ENCODE peak calls at places on chromosomes 16 and 17, in ten cellular contexts. One of them, this sample, is unnamed.

GRCh38 chr17:83109793-83110645 is 30.6 kb downstream of the METRNL start:
- DNase-seq in left ventricle myocardium inferior: peak
- DNase-seq in AG04449: peak
- DNase-seq in neural progenitor cell: no peak
- DNase-seq in activated naive CD8-positive, alpha-beta T cell treated with anti-CD3 and anti-CD28 coated beads for 36 hours: no peak
- DNase-seq in non-pigmented ciliary epithelial cell: peak
- DNase-seq in T-helper 2 cell: no peak
- DNase-seq in mesothelial cell of epicardium: peak
- DNase-seq in stomach: peak
- DNase-seq in stimulated activated CD8-positive, alpha-beta memory T cell treated with anti-CD3 and anti-CD28 coated beads, Interleukin-15, amount 100 ng/mL, for 24 hours: no peak
- DNase-seq in this sample: peak

GRCh38 chr17:7993972-7994589 is 8.3 kb upstream of the GUCY2D start:
- DNase-seq in left ventricle myocardium inferior: no peak
- DNase-seq in AG04449: no peak
- DNase-seq in neural progenitor cell: no peak
- DNase-seq in activated naive CD8-positive, alpha-beta T cell treated with anti-CD3 and anti-CD28 coated beads for 36 hours: no peak
- DNase-seq in non-pigmented ciliary epithelial cell: no peak
- DNase-seq in T-helper 2 cell: no peak
- DNase-seq in mesothelial cell of epicardium: no peak
- DNase-seq in stomach: no peak
- DNase-seq in stimulated activated CD8-positive, alpha-beta memory T cell treated with anti-CD3 and anti-CD28 coated beads, Interleukin-15, amount 100 ng/mL, for 24 hours: no peak
- DNase-seq in this sample: no peak

GRCh38 chr16:9012848-9013507 is 49.3 kb upstream of the USP7 start:
- DNase-seq in left ventricle myocardium inferior: no peak
- DNase-seq in AG04449: no peak
- DNase-seq in neural progenitor cell: peak
- DNase-seq in activated naive CD8-positive, alpha-beta T cell treated with anti-CD3 and anti-CD28 coated beads for 36 hours: no peak
- DNase-seq in non-pigmented ciliary epithelial cell: no peak
- DNase-seq in T-helper 2 cell: no peak
- DNase-seq in mesothelial cell of epicardium: peak
- DNase-seq in stomach: no peak
- DNase-seq in stimulated activated CD8-positive, alpha-beta memory T cell treated with anti-CD3 and anti-CD28 coated beads, Interleukin-15, amount 100 ng/mL, for 24 hours: no peak
- DNase-seq in this sample: no peak

GRCh38 chr17:4605826-4606225 is 21.5 kb downstream of the SMTNL2 start:
- DNase-seq in left ventricle myocardium inferior: peak
- DNase-seq in AG04449: no peak
- DNase-seq in neural progenitor cell: no peak
- DNase-seq in activated naive CD8-positive, alpha-beta T cell treated with anti-CD3 and anti-CD28 coated beads for 36 hours: no peak
- DNase-seq in non-pigmented ciliary epithelial cell: no peak
- DNase-seq in T-helper 2 cell: no peak
- DNase-seq in mesothelial cell of epicardium: no peak
- DNase-seq in stomach: no peak
- DNase-seq in stimulated activated CD8-positive, alpha-beta memory T cell treated with anti-CD3 and anti-CD28 coated beads, Interleukin-15, amount 100 ng/mL, for 24 hours: no peak
- DNase-seq in this sample: no peak

GRCh38 chr16:11392041-11392581 is 46.9 kb downstream of the RMI2 start:
- DNase-seq in left ventricle myocardium inferior: no peak
- DNase-seq in AG04449: no peak
- DNase-seq in neural progenitor cell: no peak
- DNase-seq in activated naive CD8-positive, alpha-beta T cell treated with anti-CD3 and anti-CD28 coated beads for 36 hours: no peak
- DNase-seq in non-pigmented ciliary epithelial cell: no peak
- DNase-seq in T-helper 2 cell: no peak
- DNase-seq in mesothelial cell of epicardium: no peak
- DNase-seq in stomach: no peak
- DNase-seq in stimulated activated CD8-positive, alpha-beta memory T cell treated with anti-CD3 and anti-CD28 coated beads, Interleukin-15, amount 100 ng/mL, for 24 hours: no peak
- DNase-seq in this sample: no peak

GRCh38 chr17:40560592-40561293 is 4.5 kb downstream of the CCR7 start:
- DNase-seq in left ventricle myocardium inferior: no peak
- DNase-seq in AG04449: no peak
- DNase-seq in neural progenitor cell: no peak
- DNase-seq in activated naive CD8-positive, alpha-beta T cell treated with anti-CD3 and anti-CD28 coated beads for 36 hours: peak
- DNase-seq in non-pigmented ciliary epithelial cell: peak
- DNase-seq in T-helper 2 cell: peak
- DNase-seq in mesothelial cell of epicardium: peak
- DNase-seq in stomach: peak
- DNase-seq in stimulated activated CD8-positive, alpha-beta memory T cell treated with anti-CD3 and anti-CD28 coated beads, Interleukin-15, amount 100 ng/mL, for 24 hours: no peak
- DNase-seq in this sample: peak

GRCh38 chr16:67393111-67393789 is at the start of gene TPPP3:
- DNase-seq in left ventricle myocardium inferior: peak
- DNase-seq in AG04449: no peak
- DNase-seq in neural progenitor cell: peak
- DNase-seq in activated naive CD8-positive, alpha-beta T cell treated with anti-CD3 and anti-CD28 coated beads for 36 hours: peak
- DNase-seq in non-pigmented ciliary epithelial cell: peak
- DNase-seq in T-helper 2 cell: peak
- DNase-seq in mesothelial cell of epicardium: peak
- DNase-seq in stomach: peak
- DNase-seq in stimulated activated CD8-positive, alpha-beta memory T cell treated with anti-CD3 and anti-CD28 coated beads, Interleukin-15, amount 100 ng/mL, for 24 hours: no peak
- DNase-seq in this sample: peak

GRCh38 chr16:69928856-69929400 is 22.2 kb upstream of the CLEC18A start:
- DNase-seq in left ventricle myocardium inferior: no peak
- DNase-seq in AG04449: no peak
- DNase-seq in neural progenitor cell: no peak
- DNase-seq in activated naive CD8-positive, alpha-beta T cell treated with anti-CD3 and anti-CD28 coated beads for 36 hours: no peak
- DNase-seq in non-pigmented ciliary epithelial cell: no peak
- DNase-seq in T-helper 2 cell: no peak
- DNase-seq in mesothelial cell of epicardium: no peak
- DNase-seq in stomach: no peak
- DNase-seq in stimulated activated CD8-positive, alpha-beta memory T cell treated with anti-CD3 and anti-CD28 coated beads, Interleukin-15, amount 100 ng/mL, for 24 hours: no peak
- DNase-seq in this sample: no peak

GRCh38 chr16:56964243-56965148 is 2.7 kb downstream of the CETP start:
- DNase-seq in left ventricle myocardium inferior: peak
- DNase-seq in AG04449: peak
- DNase-seq in neural progenitor cell: peak
- DNase-seq in activated naive CD8-positive, alpha-beta T cell treated with anti-CD3 and anti-CD28 coated beads for 36 hours: peak
- DNase-seq in non-pigmented ciliary epithelial cell: peak
- DNase-seq in T-helper 2 cell: peak
- DNase-seq in mesothelial cell of epicardium: peak
- DNase-seq in stomach: peak
- DNase-seq in stimulated activated CD8-positive, alpha-beta memory T cell treated with anti-CD3 and anti-CD28 coated beads, Interleukin-15, amount 100 ng/mL, for 24 hours: peak
- DNase-seq in this sample: peak

GRCh38 chr17:5922476-5922875 is 147.7 kb upstream of the WSCD1 start:
- DNase-seq in left ventricle myocardium inferior: no peak
- DNase-seq in AG04449: no peak
- DNase-seq in neural progenitor cell: no peak
- DNase-seq in activated naive CD8-positive, alpha-beta T cell treated with anti-CD3 and anti-CD28 coated beads for 36 hours: no peak
- DNase-seq in non-pigmented ciliary epithelial cell: no peak
- DNase-seq in T-helper 2 cell: peak
- DNase-seq in mesothelial cell of epicardium: no peak
- DNase-seq in stomach: no peak
- DNase-seq in stimulated activated CD8-positive, alpha-beta memory T cell treated with anti-CD3 and anti-CD28 coated beads, Interleukin-15, amount 100 ng/mL, for 24 hours: no peak
- DNase-seq in this sample: no peak

GRCh38 chr17:27644586-27644985 is 13.6 kb downstream of the LGALS9 start:
- DNase-seq in left ventricle myocardium inferior: peak
- DNase-seq in AG04449: no peak
- DNase-seq in neural progenitor cell: no peak
- DNase-seq in activated naive CD8-positive, alpha-beta T cell treated with anti-CD3 and anti-CD28 coated beads for 36 hours: no peak
- DNase-seq in non-pigmented ciliary epithelial cell: no peak
- DNase-seq in T-helper 2 cell: no peak
- DNase-seq in mesothelial cell of epicardium: no peak
- DNase-seq in stomach: no peak
- DNase-seq in stimulated activated CD8-positive, alpha-beta memory T cell treated with anti-CD3 and anti-CD28 coated beads, Interleukin-15, amount 100 ng/mL, for 24 hours: no peak
- DNase-seq in this sample: no peak

GRCh38 chr17:28090551-28090950 is 48.1 kb downstream of the NLK start:
- DNase-seq in left ventricle myocardium inferior: no peak
- DNase-seq in AG04449: no peak
- DNase-seq in neural progenitor cell: no peak
- DNase-seq in activated naive CD8-positive, alpha-beta T cell treated with anti-CD3 and anti-CD28 coated beads for 36 hours: no peak
- DNase-seq in non-pigmented ciliary epithelial cell: no peak
- DNase-seq in T-helper 2 cell: no peak
- DNase-seq in mesothelial cell of epicardium: no peak
- DNase-seq in stomach: no peak
- DNase-seq in stimulated activated CD8-positive, alpha-beta memory T cell treated with anti-CD3 and anti-CD28 coated beads, Interleukin-15, amount 100 ng/mL, for 24 hours: no peak
- DNase-seq in this sample: no peak

GRCh38 chr16:8885674-8886592 is 3.8 kb downstream of the LITAFD start:
- DNase-seq in left ventricle myocardium inferior: no peak
- DNase-seq in AG04449: no peak
- DNase-seq in neural progenitor cell: peak
- DNase-seq in activated naive CD8-positive, alpha-beta T cell treated with anti-CD3 and anti-CD28 coated beads for 36 hours: no peak
- DNase-seq in non-pigmented ciliary epithelial cell: no peak
- DNase-seq in T-helper 2 cell: no peak
- DNase-seq in mesothelial cell of epicardium: no peak
- DNase-seq in stomach: no peak
- DNase-seq in stimulated activated CD8-positive, alpha-beta memory T cell treated with anti-CD3 and anti-CD28 coated beads, Interleukin-15, amount 100 ng/mL, for 24 hours: no peak
- DNase-seq in this sample: no peak

GRCh38 chr17:13310858-13311257 is 290.9 kb downstream of the HS3ST3A1 start:
- DNase-seq in left ventricle myocardium inferior: no peak
- DNase-seq in AG04449: no peak
- DNase-seq in neural progenitor cell: no peak
- DNase-seq in activated naive CD8-positive, alpha-beta T cell treated with anti-CD3 and anti-CD28 coated beads for 36 hours: no peak
- DNase-seq in non-pigmented ciliary epithelial cell: no peak
- DNase-seq in T-helper 2 cell: no peak
- DNase-seq in mesothelial cell of epicardium: no peak
- DNase-seq in stomach: no peak
- DNase-seq in stimulated activated CD8-positive, alpha-beta memory T cell treated with anti-CD3 and anti-CD28 coated beads, Interleukin-15, amount 100 ng/mL, for 24 hours: no peak
- DNase-seq in this sample: no peak

GRCh38 chr16:2904100-2904921 is 7.4 kb upstream of the FLYWCH1 start:
- DNase-seq in left ventricle myocardium inferior: peak
- DNase-seq in AG04449: no peak
- DNase-seq in neural progenitor cell: peak
- DNase-seq in activated naive CD8-positive, alpha-beta T cell treated with anti-CD3 and anti-CD28 coated beads for 36 hours: peak
- DNase-seq in non-pigmented ciliary epithelial cell: no peak
- DNase-seq in T-helper 2 cell: peak
- DNase-seq in mesothelial cell of epicardium: peak
- DNase-seq in stomach: peak
- DNase-seq in stimulated activated CD8-positive, alpha-beta memory T cell treated with anti-CD3 and anti-CD28 coated beads, Interleukin-15, amount 100 ng/mL, for 24 hours: peak
- DNase-seq in this sample: peak

GRCh38 chr16:30112197-30113030 is 923 bp downstream of the GDPD3 start:
- DNase-seq in left ventricle myocardium inferior: peak
- DNase-seq in AG04449: no peak
- DNase-seq in neural progenitor cell: peak
- DNase-seq in activated naive CD8-positive, alpha-beta T cell treated with anti-CD3 and anti-CD28 coated beads for 36 hours: peak
- DNase-seq in non-pigmented ciliary epithelial cell: no peak
- DNase-seq in T-helper 2 cell: peak
- DNase-seq in mesothelial cell of epicardium: no peak
- DNase-seq in stomach: peak
- DNase-seq in stimulated activated CD8-positive, alpha-beta memory T cell treated with anti-CD3 and anti-CD28 coated beads, Interleukin-15, amount 100 ng/mL, for 24 hours: peak
- DNase-seq in this sample: peak

GRCh38 chr17:63382826-63383225 is 63.3 kb downstream of the CYB561 start:
- DNase-seq in left ventricle myocardium inferior: no peak
- DNase-seq in AG04449: no peak
- DNase-seq in neural progenitor cell: no peak
- DNase-seq in activated naive CD8-positive, alpha-beta T cell treated with anti-CD3 and anti-CD28 coated beads for 36 hours: no peak
- DNase-seq in non-pigmented ciliary epithelial cell: no peak
- DNase-seq in T-helper 2 cell: no peak
- DNase-seq in mesothelial cell of epicardium: no peak
- DNase-seq in stomach: no peak
- DNase-seq in stimulated activated CD8-positive, alpha-beta memory T cell treated with anti-CD3 and anti-CD28 coated beads, Interleukin-15, amount 100 ng/mL, for 24 hours: no peak
- DNase-seq in this sample: no peak

GRCh38 chr16:27745348-27745747 is 195.4 kb downstream of the KATNIP start:
- DNase-seq in left ventricle myocardium inferior: no peak
- DNase-seq in AG04449: no peak
- DNase-seq in neural progenitor cell: no peak
- DNase-seq in activated naive CD8-positive, alpha-beta T cell treated with anti-CD3 and anti-CD28 coated beads for 36 hours: no peak
- DNase-seq in non-pigmented ciliary epithelial cell: no peak
- DNase-seq in T-helper 2 cell: no peak
- DNase-seq in mesothelial cell of epicardium: no peak
- DNase-seq in stomach: no peak
- DNase-seq in stimulated activated CD8-positive, alpha-beta memory T cell treated with anti-CD3 and anti-CD28 coated beads, Interleukin-15, amount 100 ng/mL, for 24 hours: no peak
- DNase-seq in this sample: no peak

GRCh38 chr17:56893503-56893902 is 20.3 kb downstream of the TRIM25 start:
- DNase-seq in left ventricle myocardium inferior: no peak
- DNase-seq in AG04449: no peak
- DNase-seq in neural progenitor cell: no peak
- DNase-seq in activated naive CD8-positive, alpha-beta T cell treated with anti-CD3 and anti-CD28 coated beads for 36 hours: no peak
- DNase-seq in non-pigmented ciliary epithelial cell: no peak
- DNase-seq in T-helper 2 cell: no peak
- DNase-seq in mesothelial cell of epicardium: no peak
- DNase-seq in stomach: no peak
- DNase-seq in stimulated activated CD8-positive, alpha-beta memory T cell treated with anti-CD3 and anti-CD28 coated beads, Interleukin-15, amount 100 ng/mL, for 24 hours: no peak
- DNase-seq in this sample: no peak

GRCh38 chr16:53068423-53068833 is 13.6 kb downstream of the CHD9 start:
- DNase-seq in left ventricle myocardium inferior: no peak
- DNase-seq in AG04449: no peak
- DNase-seq in neural progenitor cell: no peak
- DNase-seq in activated naive CD8-positive, alpha-beta T cell treated with anti-CD3 and anti-CD28 coated beads for 36 hours: peak
- DNase-seq in non-pigmented ciliary epithelial cell: no peak
- DNase-seq in T-helper 2 cell: peak
- DNase-seq in mesothelial cell of epicardium: no peak
- DNase-seq in stomach: no peak
- DNase-seq in stimulated activated CD8-positive, alpha-beta memory T cell treated with anti-CD3 and anti-CD28 coated beads, Interleukin-15, amount 100 ng/mL, for 24 hours: no peak
- DNase-seq in this sample: no peak

GRCh38 chr17:27327397-27327796 is 33.5 kb downstream of the WSB1 start:
- DNase-seq in left ventricle myocardium inferior: no peak
- DNase-seq in AG04449: no peak
- DNase-seq in neural progenitor cell: no peak
- DNase-seq in activated naive CD8-positive, alpha-beta T cell treated with anti-CD3 and anti-CD28 coated beads for 36 hours: no peak
- DNase-seq in non-pigmented ciliary epithelial cell: no peak
- DNase-seq in T-helper 2 cell: no peak
- DNase-seq in mesothelial cell of epicardium: no peak
- DNase-seq in stomach: no peak
- DNase-seq in stimulated activated CD8-positive, alpha-beta memory T cell treated with anti-CD3 and anti-CD28 coated beads, Interleukin-15, amount 100 ng/mL, for 24 hours: no peak
- DNase-seq in this sample: peak

GRCh38 chr17:64002658-64003525 is 4.7 kb downstream of the PRR29 start:
- DNase-seq in left ventricle myocardium inferior: no peak
- DNase-seq in AG04449: no peak
- DNase-seq in neural progenitor cell: peak
- DNase-seq in activated naive CD8-positive, alpha-beta T cell treated with anti-CD3 and anti-CD28 coated beads for 36 hours: no peak
- DNase-seq in non-pigmented ciliary epithelial cell: no peak
- DNase-seq in T-helper 2 cell: no peak
- DNase-seq in mesothelial cell of epicardium: no peak
- DNase-seq in stomach: no peak
- DNase-seq in stimulated activated CD8-positive, alpha-beta memory T cell treated with anti-CD3 and anti-CD28 coated beads, Interleukin-15, amount 100 ng/mL, for 24 hours: no peak
- DNase-seq in this sample: peak

GRCh38 chr17:42136654-42137051 is 14.0 kb downstream of the HSPB9 start:
- DNase-seq in left ventricle myocardium inferior: no peak
- DNase-seq in AG04449: no peak
- DNase-seq in neural progenitor cell: no peak
- DNase-seq in activated naive CD8-positive, alpha-beta T cell treated with anti-CD3 and anti-CD28 coated beads for 36 hours: no peak
- DNase-seq in non-pigmented ciliary epithelial cell: no peak
- DNase-seq in T-helper 2 cell: no peak
- DNase-seq in mesothelial cell of epicardium: no peak
- DNase-seq in stomach: no peak
- DNase-seq in stimulated activated CD8-positive, alpha-beta memory T cell treated with anti-CD3 and anti-CD28 coated beads, Interleukin-15, amount 100 ng/mL, for 24 hours: no peak
- DNase-seq in this sample: no peak

This sample was measured in colonic mucosa.